ENCODE peak calls at places on chromosomes 2 and 18, in eight cellular contexts. One of them, this sample, is unnamed.

GRCh38 chr2:72583376-72583775 is 242.5 kb downstream of the EXOC6B start:
- DNase-seq in AG10803: peak; percentile 16
- DNase-seq in fibroblast of the aortic adventitia: peak; percentile 89
- DNase-seq in H9: no peak
- DNase-seq in upper lobe of left lung: no peak
- DNase-seq in nephron progenitor cell: no peak
- DNase-seq in brain microvascular endothelial cell: no peak
- DNase-seq in NB4: no peak
- DNase-seq in this sample: peak; percentile 12

GRCh38 chr2:191571163-191571769 is 106.7 kb upstream of the NABP1 start:
- DNase-seq in fibroblast of the aortic adventitia: peak; percentile 84
- DNase-seq in AG10803: peak; percentile 79
- DNase-seq in brain microvascular endothelial cell: peak; percentile 65
- DNase-seq in upper lobe of left lung: no peak
- DNase-seq in NB4: peak; percentile 84
- DNase-seq in H9: no peak
- DNase-seq in nephron progenitor cell: no peak
- DNase-seq in this sample: peak; percentile 49

GRCh38 chr18:23902396-23902795 is 112.2 kb upstream of the TTC39C start:
- DNase-seq in fibroblast of the aortic adventitia: no peak
- DNase-seq in brain microvascular endothelial cell: no peak
- DNase-seq in nephron progenitor cell: no peak
- DNase-seq in upper lobe of left lung: no peak
- DNase-seq in AG10803: no peak
- DNase-seq in NB4: no peak
- DNase-seq in H9: no peak
- DNase-seq in this sample: no peak

GRCh38 chr2:54575379-54575888 is 119.3 kb downstream of the SPTBN1 start:
- DNase-seq in nephron progenitor cell: no peak
- DNase-seq in brain microvascular endothelial cell: no peak
- DNase-seq in AG10803: no peak
- DNase-seq in fibroblast of the aortic adventitia: peak; percentile 54
- DNase-seq in NB4: peak; percentile 65
- DNase-seq in upper lobe of left lung: no peak
- DNase-seq in H9: no peak
- DNase-seq in this sample: no peak

GRCh38 chr2:96485751-96486643 is 19.2 kb downstream of the NEURL3 start:
- DNase-seq in fibroblast of the aortic adventitia: peak; percentile 89
- DNase-seq in brain microvascular endothelial cell: peak; percentile 81
- DNase-seq in nephron progenitor cell: no peak
- DNase-seq in H9: peak; percentile 59
- DNase-seq in upper lobe of left lung: peak; percentile 87
- DNase-seq in AG10803: peak; percentile 76
- DNase-seq in NB4: no peak
- DNase-seq in this sample: peak; percentile 28

GRCh38 chr2:152825834-152826233 is 107.4 kb downstream of the ARL6IP6 start:
- DNase-seq in H9: no peak
- DNase-seq in AG10803: peak; percentile 93
- DNase-seq in nephron progenitor cell: no peak
- DNase-seq in fibroblast of the aortic adventitia: peak; percentile 57
- DNase-seq in brain microvascular endothelial cell: no peak
- DNase-seq in upper lobe of left lung: no peak
- DNase-seq in NB4: no peak
- DNase-seq in this sample: no peak

GRCh38 chr2:25822190-25823117 is 55.8 kb downstream of the ASXL2 start:
- DNase-seq in H9: peak; percentile 85
- DNase-seq in fibroblast of the aortic adventitia: no peak
- DNase-seq in NB4: no peak
- DNase-seq in upper lobe of left lung: peak; percentile 86
- DNase-seq in brain microvascular endothelial cell: no peak
- DNase-seq in AG10803: peak; percentile 31
- DNase-seq in nephron progenitor cell: no peak
- DNase-seq in this sample: no peak

GRCh38 chr2:70371753-70372152 is 69.9 kb upstream of the FAM136A start:
- DNase-seq in AG10803: peak; percentile 89
- DNase-seq in brain microvascular endothelial cell: peak; percentile 34
- DNase-seq in fibroblast of the aortic adventitia: peak; percentile 78
- DNase-seq in H9: no peak
- DNase-seq in NB4: no peak
- DNase-seq in upper lobe of left lung: no peak
- DNase-seq in nephron progenitor cell: no peak
- DNase-seq in this sample: no peak

GRCh38 chr2:110149330-110150220 is 34.0 kb upstream of the MALL start:
- DNase-seq in upper lobe of left lung: no peak
- DNase-seq in nephron progenitor cell: no peak
- DNase-seq in fibroblast of the aortic adventitia: peak; percentile 96
- DNase-seq in H9: no peak
- DNase-seq in brain microvascular endothelial cell: peak; percentile 93
- DNase-seq in NB4: no peak
- DNase-seq in AG10803: peak; percentile 40
- DNase-seq in this sample: peak; percentile 5

GRCh38 chr2:71071681-71072398 is 3.4 kb downstream of the NAGK start:
- DNase-seq in AG10803: no peak
- DNase-seq in nephron progenitor cell: no peak
- DNase-seq in upper lobe of left lung: no peak
- DNase-seq in H9: no peak
- DNase-seq in brain microvascular endothelial cell: no peak
- DNase-seq in fibroblast of the aortic adventitia: no peak
- DNase-seq in NB4: peak; percentile 98
- DNase-seq in this sample: no peak

GRCh38 chr18:3712485-3712884 is 262.5 kb downstream of the TGIF1 start:
- DNase-seq in H9: no peak
- DNase-seq in brain microvascular endothelial cell: no peak
- DNase-seq in upper lobe of left lung: no peak
- DNase-seq in AG10803: no peak
- DNase-seq in nephron progenitor cell: no peak
- DNase-seq in NB4: no peak
- DNase-seq in fibroblast of the aortic adventitia: no peak
- DNase-seq in this sample: no peak

GRCh38 chr2:69646714-69647113 is 3.2 kb upstream of the AAK1 start:
- DNase-seq in H9: no peak
- DNase-seq in fibroblast of the aortic adventitia: no peak
- DNase-seq in upper lobe of left lung: no peak
- DNase-seq in nephron progenitor cell: no peak
- DNase-seq in NB4: no peak
- DNase-seq in brain microvascular endothelial cell: no peak
- DNase-seq in AG10803: no peak
- DNase-seq in this sample: no peak

GRCh38 chr2:119426801-119427395 is 4.8 kb upstream of the TMEM37 start:
- DNase-seq in fibroblast of the aortic adventitia: no peak
- DNase-seq in AG10803: no peak
- DNase-seq in brain microvascular endothelial cell: no peak
- DNase-seq in upper lobe of left lung: no peak
- DNase-seq in nephron progenitor cell: no peak
- DNase-seq in NB4: peak; percentile 76
- DNase-seq in H9: peak; percentile 29
- DNase-seq in this sample: no peak

GRCh38 chr2:211664321-211664720 is 874.3 kb downstream of the ERBB4 start:
- DNase-seq in brain microvascular endothelial cell: no peak
- DNase-seq in NB4: no peak
- DNase-seq in fibroblast of the aortic adventitia: no peak
- DNase-seq in H9: no peak
- DNase-seq in upper lobe of left lung: no peak
- DNase-seq in AG10803: no peak
- DNase-seq in nephron progenitor cell: no peak
- DNase-seq in this sample: no peak

GRCh38 chr2:138877421-138877820 is 97.2 kb upstream of the NXPH2 start:
- DNase-seq in nephron progenitor cell: no peak
- DNase-seq in brain microvascular endothelial cell: no peak
- DNase-seq in AG10803: no peak
- DNase-seq in NB4: no peak
- DNase-seq in upper lobe of left lung: no peak
- DNase-seq in fibroblast of the aortic adventitia: no peak
- DNase-seq in H9: no peak
- DNase-seq in this sample: no peak

GRCh38 chr2:47554311-47554905 is 151.5 kb downstream of the MSH2 start:
- DNase-seq in H9: no peak
- DNase-seq in brain microvascular endothelial cell: no peak
- DNase-seq in upper lobe of left lung: no peak
- DNase-seq in NB4: peak; percentile 44
- DNase-seq in AG10803: no peak
- DNase-seq in fibroblast of the aortic adventitia: no peak
- DNase-seq in nephron progenitor cell: no peak
- DNase-seq in this sample: no peak

GRCh38 chr2:73000808-73001570 is 70.5 kb downstream of the SFXN5 start:
- DNase-seq in nephron progenitor cell: no peak
- DNase-seq in brain microvascular endothelial cell: no peak
- DNase-seq in H9: peak; percentile 15
- DNase-seq in AG10803: no peak
- DNase-seq in NB4: no peak
- DNase-seq in upper lobe of left lung: no peak
- DNase-seq in fibroblast of the aortic adventitia: no peak
- DNase-seq in this sample: no peak

DNA sequence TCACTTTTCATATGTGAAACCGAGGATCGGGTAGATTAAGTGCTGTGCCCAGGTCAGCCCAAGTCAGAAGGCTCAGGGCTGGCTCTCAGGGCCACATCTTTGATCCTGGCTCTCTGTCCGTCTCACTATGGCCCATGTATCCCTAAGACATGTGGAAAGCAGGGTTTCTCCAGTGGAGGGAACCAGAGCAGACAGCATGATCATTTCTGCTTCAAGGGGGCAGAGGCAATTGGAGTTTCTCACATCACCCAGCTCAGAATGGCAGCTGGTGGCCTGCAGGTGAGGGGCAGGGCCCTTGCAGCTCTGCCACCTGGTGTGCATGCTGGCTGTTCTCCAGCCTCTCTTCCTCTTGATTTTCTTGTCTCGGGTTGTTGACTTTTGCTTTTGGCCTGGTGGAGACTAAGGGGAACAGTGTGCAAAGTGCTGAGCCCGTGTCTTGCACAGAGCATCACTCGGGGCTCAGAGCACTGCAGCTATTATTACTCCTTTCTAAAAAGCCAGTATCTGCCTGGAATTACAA is 27.0 kb downstream of the LDLRAD4 start:
- DNase-seq in AG10803: no peak
- DNase-seq in NB4: no peak
- DNase-seq in fibroblast of the aortic adventitia: no peak
- DNase-seq in upper lobe of left lung: no peak
- DNase-seq in nephron progenitor cell: no peak
- DNase-seq in H9: no peak
- DNase-seq in brain microvascular endothelial cell: no peak
- DNase-seq in this sample: no peak
- TF ChIP-seq CTCF in AG10803: no peak
- TF ChIP-seq CTCF in NB4: no peak
- TF ChIP-seq CTCF in fibroblast of the aortic adventitia: no peak
- TF ChIP-seq CTCF in upper lobe of left lung: no peak
- TF ChIP-seq CTCF in nephron progenitor cell: no peak
- TF ChIP-seq CTCF in H9: no peak
- TF ChIP-seq CTCF in brain microvascular endothelial cell: no peak
- TF ChIP-seq CTCF in this sample: no peak

DNA sequence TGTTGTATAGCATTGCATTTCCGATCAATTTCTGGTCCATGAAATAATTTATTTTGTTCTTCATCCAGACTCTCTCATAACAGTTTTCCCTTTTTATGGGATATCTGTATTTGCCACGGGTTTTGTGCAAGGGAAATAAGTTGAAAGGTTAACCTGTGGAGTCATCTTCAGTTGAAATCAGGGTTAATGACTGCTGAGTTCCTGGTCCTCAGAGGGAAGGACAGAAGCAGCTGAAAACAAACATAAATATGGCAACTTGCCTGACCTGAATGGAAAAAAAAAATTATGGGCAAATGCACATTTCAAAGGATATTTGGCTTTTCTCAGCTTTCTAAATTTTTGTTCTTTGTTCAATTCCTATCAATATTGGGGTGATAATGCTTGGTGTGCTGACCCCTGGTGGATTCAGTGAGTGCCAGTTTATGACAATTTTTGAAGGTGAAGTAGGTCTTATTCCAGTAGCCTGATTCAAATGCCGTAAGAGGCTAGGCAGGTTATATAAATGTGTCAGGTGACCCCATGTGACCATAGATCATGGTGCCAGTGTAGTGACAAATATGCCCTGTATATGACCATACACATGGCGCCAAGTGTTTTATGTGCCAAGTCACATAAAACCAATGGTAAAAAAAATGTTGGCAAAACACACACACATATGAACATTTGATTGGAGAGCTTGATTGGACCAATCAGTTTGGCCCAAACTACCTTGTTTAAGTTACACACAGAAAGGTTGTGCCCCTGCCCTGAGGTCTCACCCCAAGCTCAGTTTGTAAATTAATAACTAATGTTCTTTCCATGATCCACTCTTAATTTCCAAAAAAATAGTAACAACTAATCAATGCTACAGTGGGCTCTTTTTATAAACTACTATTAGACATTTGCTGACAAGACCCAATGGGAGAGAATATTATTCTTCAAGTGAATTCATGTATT is 47.6 kb upstream of the FAM124B start:
- DNase-seq in fibroblast of the aortic adventitia: no peak
- DNase-seq in NB4: peak; percentile 20
- DNase-seq in H9: no peak
- DNase-seq in brain microvascular endothelial cell: peak; percentile 23
- DNase-seq in upper lobe of left lung: no peak
- DNase-seq in nephron progenitor cell: no peak
- DNase-seq in AG10803: peak; percentile 21
- DNase-seq in this sample: no peak
- TF ChIP-seq CTCF in fibroblast of the aortic adventitia: peak; percentile 53
- TF ChIP-seq CTCF in NB4: peak; percentile 60
- TF ChIP-seq CTCF in H9: peak; percentile 73
- TF ChIP-seq CTCF in brain microvascular endothelial cell: peak; percentile 77
- TF ChIP-seq CTCF in upper lobe of left lung: peak; percentile 41
- TF ChIP-seq CTCF in nephron progenitor cell: peak; percentile 44
- TF ChIP-seq CTCF in AG10803: peak; percentile 74
- TF ChIP-seq CTCF in this sample: peak; percentile 62

GRCh38 chr2:111919362-111919761 is 21.0 kb downstream of the MERTK start:
- DNase-seq in AG10803: no peak
- DNase-seq in NB4: peak; percentile 19
- DNase-seq in nephron progenitor cell: no peak
- DNase-seq in fibroblast of the aortic adventitia: no peak
- DNase-seq in brain microvascular endothelial cell: no peak
- DNase-seq in H9: no peak
- DNase-seq in upper lobe of left lung: no peak
- DNase-seq in this sample: no peak
- TF ChIP-seq CTCF in AG10803: peak; percentile 13
- TF ChIP-seq CTCF in NB4: peak; percentile 32
- TF ChIP-seq CTCF in nephron progenitor cell: no peak
- TF ChIP-seq CTCF in fibroblast of the aortic adventitia: peak; percentile 11
- TF ChIP-seq CTCF in brain microvascular endothelial cell: peak; percentile 54
- TF ChIP-seq CTCF in H9: peak; percentile 59
- TF ChIP-seq CTCF in upper lobe of left lung: no peak
- TF ChIP-seq CTCF in this sample: no peak

DNA sequence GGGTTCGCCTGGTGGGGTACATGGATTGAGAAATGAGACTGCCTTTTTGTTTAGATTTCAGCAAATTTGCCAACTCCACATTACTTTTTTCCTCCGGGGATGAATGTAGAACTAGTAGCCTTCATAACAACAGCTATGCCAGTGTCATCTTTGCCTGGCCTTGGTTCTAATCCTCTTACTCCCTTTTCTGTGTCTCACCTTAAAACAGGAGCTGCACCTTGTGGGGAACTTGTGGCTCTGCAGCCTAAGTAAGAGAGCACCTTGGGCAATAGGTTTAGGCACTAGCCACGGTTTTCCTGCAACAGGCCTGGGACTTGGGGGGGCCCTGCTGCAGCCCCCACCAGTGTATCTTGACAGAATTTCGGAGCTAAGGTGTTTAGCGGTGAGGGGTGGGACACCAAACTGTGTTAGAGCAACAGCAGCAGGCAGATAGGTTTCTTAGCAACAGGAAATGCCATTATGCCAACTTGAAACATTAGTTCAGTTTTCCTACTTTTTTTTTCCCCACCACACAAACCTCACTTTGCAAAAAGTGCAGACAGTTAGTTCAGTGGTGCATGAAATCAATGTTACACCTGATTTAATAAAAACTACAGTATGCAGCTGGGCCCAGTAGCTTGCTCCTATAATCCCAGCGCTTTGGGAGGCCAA is 173.7 kb downstream of the PRKCE start:
- DNase-seq in H9: no peak
- DNase-seq in NB4: no peak
- DNase-seq in nephron progenitor cell: no peak
- DNase-seq in AG10803: no peak
- DNase-seq in brain microvascular endothelial cell: no peak
- DNase-seq in upper lobe of left lung: no peak
- DNase-seq in fibroblast of the aortic adventitia: no peak
- DNase-seq in this sample: no peak
- TF ChIP-seq CTCF in H9: peak; percentile 49
- TF ChIP-seq CTCF in NB4: no peak
- TF ChIP-seq CTCF in nephron progenitor cell: no peak
- TF ChIP-seq CTCF in AG10803: no peak
- TF ChIP-seq CTCF in brain microvascular endothelial cell: no peak
- TF ChIP-seq CTCF in upper lobe of left lung: no peak
- TF ChIP-seq CTCF in fibroblast of the aortic adventitia: no peak
- TF ChIP-seq CTCF in this sample: no peak

This sample was measured in AG09319.